ENCODE peak calls at places on chromosome 15, in four cellular contexts. F is bronchial epithelial cell, A is ascending aorta, N is kidney glomerular epithelial cell. Q is an unnamed sample.

GRCh38 chr15:63065262-63066234 is 23.0 kb downstream of the TPM1 start:
- DNase-seq in A (no peak), F (no peak), N (no peak), Q (peak; percentile 34)

GRCh38 chr15:88396382-88396781 is 70.8 kb downstream of the MRPL46 start:
- DNase-seq in A (no peak), F (no peak), N (no peak), Q (no peak)

GRCh38 chr15:25346371-25346770 is 92.5 kb downstream of the UBE3A start:
- DNase-seq in F (no peak), N (no peak), A (no peak), Q (no peak)

GRCh38 chr15:57897870-57898269 is 167.6 kb downstream of the ALDH1A2 start:
- DNase-seq in A (no peak), F (no peak), N (no peak), Q (no peak)

GRCh38 chr15:64166104-64166890 is 3.5 kb upstream of the PPIB start:
- DNase-seq in N (no peak), A (no peak), F (no peak), Q (no peak)

GRCh38 chr15:62920569-62921502 is 121.7 kb upstream of the TPM1 start:
- DNase-seq in F (peak; percentile 22), N (no peak), A (no peak), Q (no peak)

GRCh38 chr15:40785158-40785557 is 15.4 kb downstream of the C15orf62 start:
- DNase-seq in F (no peak), N (no peak), A (no peak), Q (no peak)

GRCh38 chr15:44536962-44537727 is at the start of gene EIF3J:
- DNase-seq in A (peak; percentile 97), N (peak; percentile 94), F (peak; percentile 92), Q (peak; percentile 95)

GRCh38 chr15:100958326-100959065 is 39.3 kb downstream of the LRRK1 start:
- DNase-seq in N (peak; percentile 26), F (peak; percentile 58), A (no peak), Q (peak; percentile 93)

GRCh38 chr15:57565326-57565725 is 26.4 kb upstream of the MYZAP start:
- DNase-seq in A (no peak), N (no peak), F (peak; percentile 58), Q (no peak)

GRCh38 chr15:35669021-35669420 is 123.1 kb upstream of the DPH6 start:
- DNase-seq in F (peak; percentile 25), N (no peak), A (no peak), Q (no peak)

GRCh38 chr15:31254431-31255175 is 72.0 kb upstream of the KLF13 start:
- DNase-seq in A (no peak), F (no peak), N (no peak), Q (no peak)

GRCh38 chr15:60052796-60053195 is 48.7 kb downstream of the FOXB1 start:
- DNase-seq in A (no peak), F (peak; percentile 89), N (no peak), Q (no peak)

GRCh38 chr15:72116680-72117447 is 1.1 kb downstream of the MYO9A start:
- DNase-seq in F (peak; percentile 22), A (peak; percentile 67), N (no peak), Q (peak; percentile 3)

GRCh38 chr15:48177875-48178611 is at the start of gene MYEF2:
- DNase-seq in N (peak; percentile 72), A (peak; percentile 84), F (peak; percentile 22), Q (peak; percentile 34)

GRCh38 chr15:29433050-29433318 is 163.4 kb upstream of the NSMCE3 start:
- DNase-seq in A (no peak), N (no peak), F (no peak), Q (no peak)

GRCh38 chr15:70475921-70476320 is 287.4 kb downstream of the UACA start:
- DNase-seq in A (no peak), F (no peak), N (no peak), Q (peak; percentile 19)

GRCh38 chr15:70053703-70054229 is 44.0 kb downstream of the TLE3 start:
- DNase-seq in N (no peak), A (no peak), F (no peak), Q (no peak)

GRCh38 chr15:25875551-25875950 is 12.4 kb upstream of the ATP10A start:
- DNase-seq in F (no peak), N (no peak), A (no peak), Q (no peak)

GRCh38 chr15:22887157-22887951 is 48.9 kb downstream of the NIPA2 start:
- DNase-seq in A (no peak), N (no peak), F (peak; percentile 21), Q (no peak)

GRCh38 chr15:47471020-47471419 is 246.3 kb upstream of the SEMA6D start:
- DNase-seq in F (no peak), A (no peak), N (no peak), Q (no peak)

GRCh38 chr15:89776274-89777072 is at the start of gene MESP2:
- DNase-seq in N (peak; percentile 42), F (peak; percentile 49), A (peak; percentile 87), Q (no peak)

GRCh38 chr15:63501256-63502089 is 2.9 kb upstream of the USP3 start:
- DNase-seq in A (peak; percentile 94), F (peak; percentile 81), N (peak; percentile 45), Q (peak; percentile 69)

GRCh38 chr15:66907826-66908502 is 157.4 kb upstream of the SMAD3 start:
- DNase-seq in A (peak; percentile 77), N (no peak), F (no peak), Q (no peak)

GRCh38 chr15:71215126-71215894 is 100.0 kb downstream of the THSD4 start:
- DNase-seq in F (no peak), N (no peak), A (no peak), Q (no peak)

GRCh38 chr15:89654847-89655805 is at the start of gene KIF7:
- DNase-seq in F (no peak), N (peak; percentile 28), A (no peak), Q (no peak)

GRCh38 chr15:22831473-22831872 is 7.0 kb upstream of the NIPA2 start:
- DNase-seq in F (peak; percentile 48), A (peak; percentile 13), N (no peak), Q (no peak)

GRCh38 chr15:101114610-101115009 is 137.2 kb downstream of the CHSY1 start:
- DNase-seq in A (no peak), N (no peak), F (no peak), Q (no peak)

GRCh38 chr15:95141486-95141885 is 910.1 kb downstream of the MCTP2 start:
- DNase-seq in A (no peak), N (no peak), F (peak; percentile 66), Q (no peak)

GRCh38 chr15:64092864-64093626 is 593 bp downstream of the CIAO2A start:
- DNase-seq in F (no peak), A (no peak), N (peak; percentile 9), Q (peak; percentile 27)

GRCh38 chr15:40877691-40878090 is 3.7 kb upstream of the RHOV start:
- DNase-seq in N (no peak), A (no peak), F (no peak), Q (no peak)

GRCh38 chr15:53384417-53384816 is 375.0 kb downstream of the WDR72 start:
- DNase-seq in N (peak; percentile 50), A (no peak), F (no peak), Q (no peak)

GRCh38 chr15:73287019-73287418 is 81.7 kb downstream of the HCN4 start:
- DNase-seq in N (no peak), A (no peak), F (no peak), Q (no peak)

GRCh38 chr15:76932090-76932966 is 779 bp downstream of the RCN2 start:
- DNase-seq in N (no peak), F (no peak), A (no peak), Q (no peak)

GRCh38 chr15:41666353-41666920 is 6.2 kb downstream of the MGA start:
- DNase-seq in N (peak; percentile 8), A (no peak), F (peak; percentile 71), Q (no peak)

GRCh38 chr15:29032229-29032625 is 146.5 kb downstream of the APBA2 start:
- DNase-seq in A (no peak), N (no peak), F (no peak), Q (no peak)

GRCh38 chr15:55260562-55261131 is 29.0 kb downstream of the RAB27A start:
- DNase-seq in F (no peak), N (no peak), A (no peak), Q (no peak)

GRCh38 chr15:74055804-74056203 is 26.5 kb downstream of the GOLGA6A start:
- DNase-seq in A (peak; percentile 52), N (no peak), F (no peak), Q (no peak)

GRCh38 chr15:42104095-42104891 is 9.9 kb upstream of the PLA2G4D start:
- DNase-seq in F (no peak), N (no peak), A (no peak), Q (no peak)